ENCODE peak calls at places on chromosomes 1 and 21, in six cellular contexts. Q, E, P, G, J and H are unnamed samples.

GRCh38 chr1:229209816-229210215 is 61.1 kb upstream of the RAB4A start:
- DNase-seq in Q (no peak), E (no peak), P (peak), G (peak), J (peak), H (peak)

GRCh38 chr1:21547876-21548275 is 38.7 kb downstream of the ALPL start:
- DNase-seq in Q (no peak), E (no peak), P (no peak), G (no peak), J (no peak), H (no peak)

GRCh38 chr1:32464191-32464715 is 619 bp upstream of the ZBTB8B start:
- DNase-seq in Q (peak), E (peak), P (no peak), G (peak), J (no peak), H (no peak)

GRCh38 chr1:86705633-86705985 is 1.2 kb downstream of the SH3GLB1 start:
- DNase-seq in Q (no peak), E (no peak), P (peak), G (no peak), J (peak), H (no peak)

GRCh38 chr1:186155594-186155993 is 219.5 kb downstream of the TPR start:
- DNase-seq in Q (no peak), E (no peak), P (peak), G (peak), J (peak), H (no peak)

GRCh38 chr1:36702963-36703362 is 220.2 kb upstream of the CSF3R start:
- DNase-seq in Q (no peak), E (no peak), P (no peak), G (no peak), J (no peak), H (no peak)

GRCh38 chr1:56872597-56872996 is 18.0 kb downstream of the C8A start:
- DNase-seq in Q (no peak), E (no peak), P (no peak), G (peak), J (no peak), H (no peak)

GRCh38 chr1:199463521-199464127 is 563.9 kb upstream of the NR5A2 start:
- DNase-seq in Q (peak), E (peak), P (peak), G (peak), J (peak), H (no peak)

GRCh38 chr1:13469343-13469742 is 44.5 kb downstream of the LRRC38 start:
- DNase-seq in Q (no peak), E (peak), P (no peak), G (no peak), J (peak), H (no peak)

GRCh38 chr1:30414086-30414850 is 309.1 kb downstream of the MATN1 start:
- DNase-seq in Q (no peak), E (peak), P (no peak), G (no peak), J (no peak), H (peak)

GRCh38 chr1:30706528-30706927 is 16.9 kb downstream of the MATN1 start:
- DNase-seq in Q (no peak), E (no peak), P (peak), G (peak), J (no peak), H (no peak)

GRCh38 chr1:29327223-29327935 is 91.1 kb downstream of the PTPRU start:
- DNase-seq in Q (no peak), E (no peak), P (no peak), G (no peak), J (no peak), H (no peak)

GRCh38 chr1:229410692-229411433 is 23.0 kb downstream of the ACTA1 start:
- DNase-seq in Q (no peak), E (peak), P (peak), G (peak), J (peak), H (no peak)

GRCh38 chr1:192485692-192486436 is 89.7 kb upstream of the RGS1 start:
- DNase-seq in Q (no peak), E (no peak), P (peak), G (peak), J (peak), H (no peak)

GRCh38 chr1:39082140-39082799 is 56.1 kb downstream of the NDUFS5 start:
- DNase-seq in Q (peak), E (no peak), P (no peak), G (no peak), J (no peak), H (peak)

GRCh38 chr1:42736152-42736551 is 3.9 kb downstream of the CLDN19 start:
- DNase-seq in Q (no peak), E (no peak), P (peak), G (no peak), J (peak), H (no peak)

GRCh38 chr1:203133969-203134725 is 6.6 kb downstream of the ADORA1 start:
- DNase-seq in Q (no peak), E (no peak), P (peak), G (peak), J (no peak), H (peak)

GRCh38 chr1:9780554-9781110 is 43.1 kb downstream of the CLSTN1 start:
- DNase-seq in Q (no peak), E (no peak), P (no peak), G (no peak), J (no peak), H (no peak)

GRCh38 chr1:176854134-176854533 is 310.4 kb downstream of the ASTN1 start:
- DNase-seq in Q (no peak), E (no peak), P (no peak), G (no peak), J (peak), H (no peak)

GRCh38 chr1:164728719-164729118 is 169.7 kb downstream of the PBX1 start:
- DNase-seq in Q (no peak), E (no peak), P (no peak), G (no peak), J (no peak), H (no peak)

GRCh38 chr1:11150326-11150725 is 38.8 kb upstream of the ANGPTL7 start:
- DNase-seq in Q (no peak), E (no peak), P (no peak), G (no peak), J (no peak), H (no peak)

GRCh38 chr1:224223819-224224714 is 41.0 kb downstream of the DEGS1 start:
- DNase-seq in Q (no peak), E (no peak), P (peak), G (peak), J (no peak), H (no peak)

GRCh38 chr1:118145736-118146135 is 39.3 kb downstream of the SPAG17 start:
- DNase-seq in Q (no peak), E (no peak), P (no peak), G (peak), J (peak), H (no peak)

GRCh38 chr1:230301322-230301721 is 124.8 kb downstream of the PGBD5 start:
- DNase-seq in Q (no peak), E (no peak), P (no peak), G (no peak), J (no peak), H (no peak)

GRCh38 chr1:24098907-24099637 is 12.9 kb downstream of the MYOM3 start:
- DNase-seq in Q (no peak), E (no peak), P (no peak), G (no peak), J (no peak), H (no peak)

GRCh38 chr1:181166377-181167196 is 78.1 kb downstream of the IER5 start:
- DNase-seq in Q (peak), E (peak), P (peak), G (peak), J (peak), H (peak)

GRCh38 chr1:24216254-24216653 is 29.2 kb upstream of the IFNLR1 start:
- DNase-seq in Q (no peak), E (no peak), P (no peak), G (no peak), J (no peak), H (no peak)

GRCh38 chr1:203692565-203693470 is 66.2 kb downstream of the ATP2B4 start:
- DNase-seq in Q (no peak), E (no peak), P (peak), G (peak), J (peak), H (no peak)

GRCh38 chr1:233294991-233295774 is at the start of gene PCNX2:
- DNase-seq in Q (peak), E (peak), P (peak), G (peak), J (peak), H (peak)

GRCh38 chr1:235473808-235474207 is 30.4 kb downstream of the B3GALNT2 start:
- DNase-seq in Q (no peak), E (no peak), P (no peak), G (peak), J (no peak), H (no peak)

GRCh38 chr1:40534589-40534988 is 3.2 kb downstream of the ZNF684 start:
- DNase-seq in Q (no peak), E (no peak), P (no peak), G (no peak), J (no peak), H (no peak)

GRCh38 chr1:244319283-244320132 is 132.2 kb downstream of the ADSS2 start:
- DNase-seq in Q (no peak), E (peak), P (peak), G (peak), J (peak), H (no peak)

GRCh38 chr1:167871331-167871730 is 42.6 kb downstream of the ADCY10 start:
- DNase-seq in Q (no peak), E (no peak), P (no peak), G (peak), J (peak), H (no peak)

GRCh38 chr1:41917835-41918449 is 780 bp downstream of the HIVEP3 start:
- DNase-seq in Q (peak), E (peak), P (peak), G (peak), J (peak), H (peak)

GRCh38 chr1:17227358-17227915 is 21.5 kb upstream of the PADI3 start:
- DNase-seq in Q (no peak), E (no peak), P (no peak), G (no peak), J (no peak), H (no peak)
- H4K91ac ChIP-seq in Q (no peak), E (no peak), P (no peak), G (no peak), J (no peak), H (peak)

DNA sequence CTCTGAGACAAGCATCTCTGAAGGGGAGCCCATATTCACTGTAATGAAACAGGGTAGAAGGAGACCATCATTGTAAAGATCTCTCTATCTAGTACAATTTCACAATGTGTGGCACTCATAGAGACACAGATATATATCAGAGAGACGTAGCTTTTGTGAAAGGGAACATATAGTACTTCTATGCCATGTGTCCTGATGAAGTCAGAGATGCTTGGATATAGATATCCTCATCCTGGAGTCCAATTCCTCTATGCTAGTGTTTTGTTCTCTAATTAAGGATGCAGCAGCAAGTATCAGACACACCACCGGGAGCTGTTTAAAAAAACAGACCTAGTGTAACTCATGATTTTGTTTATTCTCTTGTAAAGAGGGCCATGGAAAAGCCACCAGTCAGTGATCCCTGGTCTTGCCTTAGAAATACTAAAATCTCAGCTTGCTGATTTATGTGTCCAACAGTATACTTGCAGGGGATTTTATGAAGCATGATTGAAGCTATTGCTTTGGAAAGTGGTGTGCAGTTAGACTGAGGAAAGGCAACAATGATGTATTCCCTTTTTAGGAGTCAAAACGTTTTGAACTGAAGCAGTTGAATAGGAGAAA is 2.5 kb downstream of the NCAM2 start:
- DNase-seq in Q (no peak), E (no peak), P (no peak), G (no peak), J (no peak), H (no peak)
- H4K91ac ChIP-seq in Q (no peak), E (no peak), P (no peak), G (no peak), J (no peak), H (no peak)

GRCh38 chr21:34183331-34183928 is 110.1 kb downstream of the MRPS6 start:
- DNase-seq in Q (no peak), E (no peak), P (no peak), G (no peak), J (no peak), H (no peak)
- H4K91ac ChIP-seq in Q (no peak), E (no peak), P (no peak), G (no peak), J (no peak), H (no peak)

GRCh38 chr1:89260575-89261275 is 11.9 kb downstream of the GBP5 start:
- DNase-seq in Q (no peak), E (no peak), P (peak), G (no peak), J (no peak), H (no peak)
- H4K91ac ChIP-seq in Q (no peak), E (no peak), P (no peak), G (no peak), J (no peak), H (no peak)

GRCh38 chr21:39251326-39251725 is 62.1 kb downstream of the BRWD1 start:
- DNase-seq in Q (no peak), E (no peak), P (peak), G (peak), J (no peak), H (no peak)
- H4K91ac ChIP-seq in Q (no peak), E (no peak), P (no peak), G (no peak), J (no peak), H (no peak)

GRCh38 chr21:31713115-31713514 is 18.8 kb downstream of the SCAF4 start:
- DNase-seq in Q (no peak), E (no peak), P (no peak), G (no peak), J (no peak), H (no peak)

GRCh38 chr21:31711326-31711725 is 20.6 kb downstream of the SCAF4 start:
- DNase-seq in Q (no peak), E (no peak), P (no peak), G (no peak), J (peak), H (no peak)

GRCh38 chr21:31707499-31707898 is 24.4 kb downstream of the SCAF4 start:
- DNase-seq in Q (no peak), E (no peak), P (no peak), G (no peak), J (peak), H (no peak)

GRCh38 chr21:31711745-31712144 is 20.2 kb downstream of the SCAF4 start:
- DNase-seq in Q (no peak), E (no peak), P (no peak), G (no peak), J (peak), H (no peak)

DNA sequence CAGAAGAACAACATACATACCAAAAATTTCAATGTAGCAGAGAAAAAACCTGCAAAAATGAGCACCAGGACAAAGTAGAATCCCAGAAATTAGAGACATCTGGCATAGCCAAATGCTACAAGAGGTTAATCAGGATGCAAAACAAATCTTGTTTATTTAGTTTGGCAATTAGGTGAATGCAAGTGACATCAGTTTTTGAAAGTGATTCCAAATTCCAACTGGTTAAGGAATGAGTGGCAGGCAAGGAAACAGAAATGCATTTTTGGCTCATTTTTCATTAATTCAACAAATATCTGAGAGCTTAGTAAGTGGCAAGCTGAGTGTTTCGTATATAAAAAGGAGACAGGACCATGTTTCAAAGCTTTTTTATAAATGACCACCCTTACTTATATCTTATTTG is 21.3 kb downstream of the SCAF4 start:
- DNase-seq in Q (no peak), E (no peak), P (no peak), G (peak), J (peak), H (no peak)
- H4K91ac ChIP-seq in Q (no peak), E (no peak), P (no peak), G (no peak), J (no peak), H (no peak)

DNA sequence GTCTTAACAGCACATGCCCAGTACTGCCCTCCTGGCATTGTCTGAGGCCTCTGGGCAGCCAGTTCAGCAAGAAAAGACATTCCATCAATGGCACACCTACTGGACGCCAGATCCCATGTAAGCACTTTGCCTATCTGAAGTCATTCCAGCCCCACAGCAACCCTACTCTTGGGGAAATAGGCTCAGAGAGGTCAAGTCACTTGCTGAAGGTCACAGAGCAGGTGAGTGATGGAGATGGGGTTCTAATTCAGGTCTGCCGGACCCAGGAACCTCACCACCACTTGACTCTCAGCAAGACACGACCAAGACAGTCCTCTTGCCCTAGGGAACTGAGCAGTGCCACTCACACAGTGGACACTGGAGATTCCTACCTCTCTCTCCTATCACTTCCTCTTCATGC is 79.4 kb downstream of the PAX7 start:
- DNase-seq in Q (no peak), E (no peak), P (no peak), G (no peak), J (no peak), H (no peak)
- H4K91ac ChIP-seq in Q (no peak), E (no peak), P (no peak), G (no peak), J (no peak), H (no peak)

GRCh38 chr1:157080714-157081113 is 18.9 kb downstream of the ETV3L start:
- DNase-seq in Q (no peak), E (no peak), P (no peak), G (no peak), J (peak), H (no peak)
- H4K91ac ChIP-seq in Q (no peak), E (no peak), P (no peak), G (no peak), J (no peak), H (no peak)

DNA sequence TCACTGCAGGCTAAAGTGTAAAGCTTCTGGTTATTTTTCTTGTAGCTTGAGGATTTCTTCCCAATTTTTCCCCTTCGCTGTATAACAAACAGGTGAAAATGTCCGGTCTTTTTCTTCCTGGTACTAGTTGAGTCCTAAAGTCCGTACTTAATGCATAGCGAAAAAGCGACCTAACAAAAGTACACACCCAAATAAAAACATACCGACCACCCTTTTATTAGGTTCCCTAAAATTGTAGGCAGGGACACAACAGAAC is 313 bp upstream of the BTF3L4 start:
- DNase-seq in Q (no peak), E (no peak), P (no peak), G (no peak), J (no peak), H (no peak)
- H4K91ac ChIP-seq in Q (no peak), E (peak), P (no peak), G (peak), J (no peak), H (peak)

DNA sequence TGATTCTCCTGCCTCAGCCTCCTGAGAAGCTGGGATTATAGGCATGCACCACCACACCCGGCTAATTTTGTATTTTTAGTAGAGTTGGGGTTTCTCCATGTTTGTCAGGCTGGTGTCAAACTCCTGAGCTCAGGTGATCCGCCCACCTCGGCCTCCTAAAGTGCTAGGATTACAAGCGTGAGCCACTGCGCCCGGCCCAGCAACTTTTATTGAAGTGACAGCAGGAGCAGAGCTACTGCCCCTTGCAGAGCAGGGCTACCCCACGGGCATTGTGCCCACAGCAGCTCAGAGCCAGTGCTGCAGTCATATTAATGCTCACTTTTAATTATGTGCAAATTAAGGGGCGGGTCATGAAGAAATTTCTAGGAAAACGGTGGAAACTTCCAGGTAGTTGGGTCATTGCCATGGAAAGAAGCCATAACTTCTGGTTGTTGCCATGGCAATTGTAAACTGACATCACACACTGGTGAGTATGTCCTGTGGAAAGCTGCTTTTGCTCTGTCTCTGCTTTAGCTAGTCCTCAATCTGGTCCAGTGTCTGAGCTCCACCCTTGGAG is 127.3 kb upstream of the ADGRL4 start:
- DNase-seq in Q (no peak), E (no peak), P (no peak), G (no peak), J (no peak), H (no peak)
- H4K91ac ChIP-seq in Q (no peak), E (no peak), P (no peak), G (no peak), J (no peak), H (no peak)